ENCODE peak calls at places on chromosomes 2 and 18, in ten cellular contexts. N is NCI-H460, F is left cardiac atrium, P is GM04503, O is foreskin keratinocyte, K is non-pigmented ciliary epithelial cell, U is dorsolateral prefrontal cortex, R is astrocyte of the spinal cord, B is Daoy, X is HuH-7.5. Q is an unnamed sample.

GRCh38 chr2:23404426-23404825 is 19.4 kb downstream of the KLHL29 start:
- DNase-seq in N (no peak), F (no peak), P (no peak), O (no peak), K (peak), U (no peak), R (peak), B (peak), X (no peak), Q (peak)

GRCh38 chr2:129857200-129857599 is 122.3 kb upstream of the RAB6C start:
- DNase-seq in N (no peak), F (no peak), P (no peak), O (no peak), K (no peak), U (no peak), R (no peak), B (no peak), X (no peak), Q (no peak)

GRCh38 chr2:158998486-158999248 is 30.2 kb downstream of the TANC1 start:
- DNase-seq in N (no peak), F (no peak), P (no peak), O (no peak), K (no peak), U (no peak), R (peak), B (peak), X (peak), Q (no peak)

GRCh38 chr2:100529900-100530299 is 32.9 kb upstream of the PDCL3 start:
- DNase-seq in N (no peak), F (no peak), P (no peak), O (no peak), K (no peak), U (no peak), R (no peak), B (peak), X (no peak), Q (peak)

GRCh38 chr2:48851161-48851560 is 95.6 kb upstream of the LHCGR start:
- DNase-seq in N (no peak), F (no peak), P (no peak), O (peak), K (no peak), U (no peak), R (peak), B (no peak), X (no peak), Q (peak)

GRCh38 chr18:59353079-59353680 is 5.9 kb downstream of the LMAN1 start:
- DNase-seq in N (no peak), F (no peak), P (no peak), O (peak), K (no peak), U (no peak), R (no peak), B (no peak), X (no peak), Q (no peak)

GRCh38 chr2:37718515-37719161 is 47.2 kb upstream of the CDC42EP3 start:
- DNase-seq in N (no peak), F (no peak), P (no peak), O (no peak), K (no peak), U (no peak), R (no peak), B (no peak), X (no peak), Q (no peak)

GRCh38 chr2:109129356-109129920 is 433 bp downstream of the SH3RF3 start:
- DNase-seq in N (no peak), F (peak), P (no peak), O (no peak), K (no peak), U (no peak), R (peak), B (peak), X (no peak), Q (peak)

GRCh38 chr2:147559068-147559467 is 285.8 kb upstream of the ACVR2A start:
- DNase-seq in N (no peak), F (no peak), P (no peak), O (no peak), K (no peak), U (no peak), R (no peak), B (no peak), X (no peak), Q (no peak)

GRCh38 chr2:25492726-25493125 is 151.0 kb upstream of the DNMT3A start:
- DNase-seq in N (no peak), F (no peak), P (no peak), O (no peak), K (no peak), U (no peak), R (no peak), B (no peak), X (no peak), Q (no peak)

Q was measured in RWPE1.